ENCODE peak calls at places on chromosomes 12 and 14, in five cellular contexts. H, P, S, K and I are unnamed samples.

GRCh38 chr12:26791328-26791791 is 41.6 kb downstream of the ITPR2 start:
- DNase-seq in H (no peak), K (peak; percentile 50), P (peak; percentile 68), S (peak; percentile 9), I (no peak)

GRCh38 chr14:74502236-74503019 is 8.9 kb downstream of the ISCA2 start:
- DNase-seq in H (peak; percentile 44), P (no peak), S (peak; percentile 62), K (peak; percentile 58), I (peak; percentile 83)

GRCh38 chr12:4273651-4274395 is at the start of gene CCND2:
- DNase-seq in S (no peak), K (peak; percentile 73), H (peak; percentile 82), P (peak; percentile 57), I (peak; percentile 97)

GRCh38 chr12:1915082-1915968 is 3.1 kb downstream of the CACNA2D4 start:
- DNase-seq in P (no peak), S (peak; percentile 33), K (no peak), H (no peak), I (no peak)

GRCh38 chr14:58488550-58488949 is 61.0 kb downstream of the KIAA0586 start:
- DNase-seq in K (peak; percentile 36), P (peak; percentile 8), H (no peak), S (no peak), I (peak; percentile 9)

GRCh38 chr12:46468159-46468558 is 95.6 kb upstream of the SLC38A2 start:
- DNase-seq in P (no peak), S (no peak), H (no peak), K (peak; percentile 81), I (no peak)

GRCh38 chr12:90958995-90959394 is 4.0 kb upstream of the CCER1 start:
- DNase-seq in K (peak; percentile 46), H (no peak), P (peak; percentile 48), S (no peak), I (no peak)

GRCh38 chr12:76312314-76312713 is 35.9 kb downstream of the BBS10 start:
- DNase-seq in K (peak; percentile 37), P (peak; percentile 50), S (no peak), H (no peak), I (peak; percentile 46)

GRCh38 chr12:101663298-101663697 is 34.1 kb upstream of the CHPT1 start:
- DNase-seq in K (no peak), S (no peak), P (no peak), H (no peak), I (no peak)

GRCh38 chr12:95607642-95608041 is 56.4 kb upstream of the USP44 start:
- DNase-seq in S (no peak), P (no peak), K (no peak), H (no peak), I (no peak)

GRCh38 chr12:101697930-101698781 is 716 bp downstream of the CHPT1 start:
- DNase-seq in H (no peak), P (peak; percentile 31), S (peak; percentile 53), K (peak; percentile 29), I (peak; percentile 37)

GRCh38 chr12:131950182-131950913 is 606 bp downstream of the EP400 start:
- DNase-seq in S (peak; percentile 48), H (peak; percentile 61), K (peak; percentile 10), P (no peak), I (peak; percentile 39)

GRCh38 chr12:81963651-81964050 is 204.5 kb upstream of the PPFIA2 start:
- DNase-seq in S (no peak), K (no peak), P (no peak), H (no peak), I (no peak)

GRCh38 chr12:20578142-20578541 is 117.0 kb upstream of the SLCO1C1 start:
- DNase-seq in P (no peak), K (no peak), H (no peak), S (no peak), I (no peak)

GRCh38 chr12:30191701-30192455 is 408.1 kb upstream of the TMTC1 start:
- DNase-seq in H (peak; percentile 44), K (no peak), P (no peak), S (no peak), I (no peak)

GRCh38 chr12:10967409-10967808 is 19.3 kb downstream of the TAS2R50 start:
- DNase-seq in K (peak; percentile 61), P (peak; percentile 84), S (no peak), H (no peak), I (no peak)

GRCh38 chr12:102029148-102029547 is 32.6 kb downstream of the WASHC3 start:
- DNase-seq in S (no peak), H (no peak), K (peak; percentile 9), P (no peak), I (no peak)

GRCh38 chr12:76623929-76624328 is 64.4 kb upstream of the OSBPL8 start:
- DNase-seq in S (no peak), H (no peak), P (peak; percentile 9), K (peak; percentile 23), I (no peak)

GRCh38 chr14:85572845-85573244 is 42.9 kb downstream of the FLRT2 start:
- DNase-seq in P (peak; percentile 60), K (peak; percentile 79), H (no peak), S (no peak), I (no peak)

GRCh38 chr12:71591601-71592000 is 72.0 kb downstream of the ZFC3H1 start:
- DNase-seq in S (no peak), H (no peak), K (no peak), P (no peak), I (peak; percentile 22)

GRCh38 chr14:98195256-98195655 is 1076.7 kb downstream of the BCL11B start:
- DNase-seq in H (no peak), P (no peak), S (no peak), K (no peak), I (no peak)

GRCh38 chr14:46490150-46490769 is 161.3 kb downstream of the RPL10L start:
- DNase-seq in H (no peak), P (no peak), K (peak; percentile 1), S (peak; percentile 8), I (peak; percentile 80)

GRCh38 chr12:119363490-119363889 is 29.0 kb downstream of the CCDC60 start:
- DNase-seq in K (no peak), P (no peak), H (no peak), S (no peak), I (peak; percentile 48)

GRCh38 chr14:77872971-77873370 is 73.1 kb downstream of the ADCK1 start:
- DNase-seq in K (no peak), S (no peak), P (no peak), H (no peak), I (no peak)

GRCh38 chr12:123807670-123808069 is 45.6 kb downstream of the DNAH10 start:
- DNase-seq in H (no peak), P (no peak), S (no peak), K (peak; percentile 52), I (peak; percentile 35)

GRCh38 chr14:32560213-32560857 is 231.2 kb downstream of the AKAP6 start:
- DNase-seq in K (peak; percentile 92), H (peak; percentile 59), S (peak; percentile 54), P (peak; percentile 84), I (peak; percentile 88)

GRCh38 chr12:40198601-40199000 is 26.2 kb upstream of the LRRK2 start:
- DNase-seq in H (no peak), K (no peak), P (no peak), S (no peak), I (no peak)

GRCh38 chr12:124680863-124681778 is 113.7 kb upstream of the NCOR2 start:
- DNase-seq in K (peak; percentile 70), P (peak; percentile 82), S (peak; percentile 32), H (no peak), I (peak; percentile 63)

GRCh38 chr12:39357046-39357445 is 85.9 kb downstream of the KIF21A start:
- DNase-seq in K (no peak), P (no peak), S (no peak), H (no peak), I (no peak)

GRCh38 chr14:71488703-71489141 is 443.5 kb upstream of the RGS6 start:
- DNase-seq in H (no peak), P (peak; percentile 48), K (peak; percentile 65), S (no peak), I (no peak)

GRCh38 chr14:37124617-37125016 is 47.8 kb downstream of the SLC25A21 start:
- DNase-seq in P (no peak), H (no peak), K (no peak), S (no peak), I (peak; percentile 69)

DNA sequence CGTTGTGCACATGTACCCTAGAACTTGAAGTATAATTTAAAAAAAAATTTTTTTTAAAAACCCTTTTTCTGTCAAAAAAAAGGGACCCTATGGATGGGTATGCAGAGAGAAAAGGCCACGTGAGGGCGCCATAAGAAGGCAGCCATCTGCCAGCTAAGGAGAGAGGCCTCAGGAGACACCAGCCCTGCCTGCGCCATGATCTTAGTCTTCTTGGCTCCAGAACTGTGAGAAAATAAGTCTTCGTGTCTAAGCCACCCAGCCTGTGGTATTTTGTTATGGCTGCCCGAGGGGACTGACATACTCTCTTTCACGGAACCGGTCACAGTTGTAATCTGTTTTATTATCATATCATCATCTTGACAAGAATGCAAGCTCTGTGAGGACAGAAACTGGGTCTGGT is 174.8 kb downstream of the EFCAB11 start:
- DNase-seq in P (no peak), H (no peak), S (no peak), K (no peak), I (peak; percentile 70)
- TF ChIP-seq CTCF in P (no peak), H (no peak), S (no peak), K (no peak), I (peak; percentile 47)

DNA sequence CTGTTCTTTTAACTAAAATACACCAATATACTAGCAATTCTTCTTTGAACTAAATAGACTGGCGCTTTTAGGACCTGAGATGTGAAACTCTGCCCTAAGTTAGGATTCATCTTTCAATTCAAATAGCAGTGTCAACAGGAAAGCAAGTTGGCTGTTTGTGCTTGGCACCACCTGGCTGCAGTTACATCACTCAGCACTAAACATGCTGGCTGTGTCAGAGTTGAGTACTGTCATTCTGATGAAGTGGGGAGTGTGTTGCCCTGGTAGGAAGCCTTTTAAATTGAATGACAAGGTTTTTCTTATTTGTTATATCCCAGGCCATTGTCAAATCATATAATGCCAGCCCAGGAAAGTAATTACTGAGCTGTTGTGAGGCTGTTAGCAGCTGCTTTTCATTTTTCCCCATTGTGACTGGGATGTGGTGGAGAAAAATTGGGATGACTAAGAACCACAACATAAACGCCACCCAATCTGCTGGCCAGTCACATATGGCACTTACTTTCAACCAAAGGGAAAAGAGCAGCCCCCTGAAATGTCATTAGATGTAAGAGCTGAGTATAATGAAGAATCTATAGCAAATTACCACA is 106.5 kb upstream of the PRKD1 start:
- DNase-seq in H (no peak), K (no peak), P (no peak), S (no peak), I (peak; percentile 63)
- TF ChIP-seq CTCF in H (no peak), K (no peak), P (no peak), S (no peak), I (peak; percentile 12)

DNA sequence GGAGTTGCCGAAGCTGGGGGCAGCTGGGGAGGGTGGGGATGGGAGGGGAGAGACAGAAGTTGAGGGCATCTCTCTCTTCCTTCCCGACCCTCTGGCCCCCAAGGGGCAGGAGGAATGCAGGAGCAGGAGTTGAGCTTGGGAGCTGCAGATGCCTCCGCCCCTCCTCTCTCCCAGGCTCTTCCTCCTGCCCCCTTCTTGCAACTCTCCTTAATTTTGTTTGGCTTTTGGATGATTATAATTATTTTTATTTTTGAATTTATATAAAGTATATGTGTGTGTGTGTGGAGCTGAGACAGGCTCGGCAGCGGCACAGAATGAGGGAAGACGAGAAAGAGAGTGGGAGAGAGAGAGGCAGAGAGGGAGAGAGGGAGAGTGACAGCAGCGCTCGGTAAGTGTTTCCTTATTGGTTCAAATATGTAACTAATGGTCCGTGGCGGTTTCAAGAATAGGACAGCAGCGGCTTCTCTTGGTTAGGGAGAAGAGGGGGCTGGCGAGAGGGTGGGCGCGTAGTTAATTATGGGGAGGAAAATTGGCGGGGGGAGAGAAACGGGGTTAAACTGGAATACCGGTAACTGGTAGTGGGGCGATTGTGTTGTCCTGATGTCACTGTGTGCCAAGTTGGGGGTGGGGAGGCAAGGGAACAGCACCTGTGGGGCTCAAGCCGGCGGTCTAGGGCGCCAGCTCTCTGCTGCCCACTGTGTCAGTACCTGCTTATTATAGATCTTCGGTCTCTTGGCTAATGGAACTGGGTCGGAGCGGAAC is 8.4 kb downstream of the HOXC8 start:
- DNase-seq in H (peak; percentile 44), K (no peak), S (peak; percentile 77), P (no peak), I (peak; percentile 71)
- TF ChIP-seq CTCF in H (no peak), K (no peak), S (peak; percentile 43), P (no peak), I (no peak)

GRCh38 chr12:66235626-66236281 is 46.7 kb downstream of the IRAK3 start:
- DNase-seq in K (peak; percentile 41), S (peak; percentile 38), H (no peak), P (peak; percentile 13), I (peak; percentile 25)
- TF ChIP-seq CTCF in K (peak; percentile 24), S (peak; percentile 37), H (no peak), P (peak; percentile 15), I (no peak)